ENCODE peak calls at places on chromosomes 2 and 18, in five cellular contexts. D is activated CD4-positive, alpha-beta T cell treated with anti-CD3 and anti-CD28 coated beads, Interleukin-2, amount 50 U/mL, for 1 hour; H is activated CD8-positive, alpha-beta memory T cell treated with anti-CD3 and anti-CD28 coated beads, Interleukin-2, amount 50 U/mL, for 4 hours; T is NCI-H1092 treated with DMSO at 0.1 percent for 48 hours; M is pons. N is an unnamed sample.

GRCh38 chr2:25331686-25332365 is 9.9 kb downstream of the DNMT3A start:
- DNase-seq in D (no peak), H (peak), T (no peak), M (no peak), N (no peak)

GRCh38 chr2:221569342-221570278 is 2.5 kb downstream of the EPHA4 start:
- DNase-seq in D (no peak), H (no peak), T (peak), M (no peak), N (no peak)

GRCh38 chr2:96116879-96117533 is 635 bp upstream of the ADRA2B start:
- DNase-seq in D (peak), H (peak), T (peak), M (peak), N (peak)

GRCh38 chr2:37389984-37390765 is 45.7 kb downstream of the QPCT start:
- DNase-seq in D (peak), H (peak), T (no peak), M (peak), N (no peak)

GRCh38 chr2:9660781-9661180 is 30.0 kb upstream of the YWHAQ start:
- DNase-seq in D (no peak), H (no peak), T (no peak), M (no peak), N (no peak)

GRCh38 chr2:121187922-121188411 is 97.0 kb downstream of the TFCP2L1 start:
- DNase-seq in D (no peak), H (no peak), T (no peak), M (no peak), N (no peak)

GRCh38 chr18:9743200-9744016 is 35.3 kb downstream of the RAB31 start:
- DNase-seq in D (no peak), H (no peak), T (no peak), M (no peak), N (peak)

GRCh38 chr2:120403676-120404075 is 57.7 kb downstream of the INHBB start:
- DNase-seq in D (no peak), H (no peak), T (no peak), M (no peak), N (no peak)

GRCh38 chr2:166413255-166413654 is 37.5 kb upstream of the SCN9A start:
- DNase-seq in D (no peak), H (no peak), T (no peak), M (no peak), N (no peak)

GRCh38 chr2:100211517-100211916 is 69.1 kb upstream of the AFF3 start:
- DNase-seq in D (no peak), H (no peak), T (no peak), M (no peak), N (no peak)

GRCh38 chr2:138112536-138112935 is 148.3 kb downstream of the HNMT start:
- DNase-seq in D (no peak), H (no peak), T (no peak), M (no peak), N (no peak)

GRCh38 chr18:40935423-40935822 is 1019.6 kb upstream of the PIK3C3 start:
- DNase-seq in D (no peak), H (no peak), T (no peak), M (peak), N (no peak)

GRCh38 chr2:176176233-176176632 is 12.2 kb upstream of the HOXD1 start:
- DNase-seq in D (no peak), H (no peak), T (no peak), M (peak), N (no peak)

GRCh38 chr2:9737053-9737875 is 106.0 kb upstream of the TAF1B start:
- DNase-seq in D (no peak), H (no peak), T (no peak), M (no peak), N (no peak)

GRCh38 chr2:181466661-181467576 is 9.7 kb downstream of the ITGA4 start:
- DNase-seq in D (peak), H (peak), T (peak), M (peak), N (peak)

GRCh38 chr2:207122914-207123744 is 42.6 kb downstream of the KLF7 start:
- DNase-seq in D (peak), H (peak), T (no peak), M (no peak), N (no peak)

N was measured in left lung.